ENCODE peak calls at places on chromosomes 16 and 17, in eight cellular contexts. Y is ovary; A is pancreas; N is stomach; I is body of pancreas; F is CD8-positive, alpha-beta memory T cell; W is uterus; M is AG04450. R is an unnamed sample.
A peak's percentile ranks its signal among the peaks of the same experiment; 100 is the strongest.

GRCh38 chr16:85055503-85056210 is 28.1 kb downstream of the KIAA0513 start:
- DNase-seq in I (peak; percentile 40), M (no peak), A (no peak), F (peak; percentile 74), N (peak; percentile 64), Y (no peak), W (peak; percentile 45), R (peak; percentile 51)

GRCh38 chr17:61397086-61397842 is 2.4 kb upstream of the TBX2 start:
- DNase-seq in I (no peak), F (no peak), A (no peak), N (no peak), W (no peak), M (no peak), Y (no peak), R (no peak)

GRCh38 chr17:69967910-69968411 is 107.1 kb upstream of the KCNJ16 start:
- DNase-seq in W (no peak), I (no peak), Y (no peak), F (no peak), N (no peak), A (no peak), M (peak; percentile 80), R (no peak)

GRCh38 chr16:22886908-22887307 is 72.9 kb downstream of the HS3ST2 start:
- DNase-seq in F (no peak), Y (no peak), I (no peak), M (no peak), A (no peak), N (no peak), W (no peak), R (no peak)

GRCh38 chr16:23496826-23497542 is 13.3 kb downstream of the GGA2 start:
- DNase-seq in N (no peak), I (peak; percentile 68), Y (peak; percentile 56), M (no peak), W (peak; percentile 62), F (no peak), A (no peak), R (no peak)

GRCh38 chr17:77230436-77230830 is 89.7 kb downstream of the SEC14L1 start:
- DNase-seq in Y (no peak), I (no peak), W (no peak), M (no peak), F (no peak), N (no peak), A (no peak), R (no peak)

GRCh38 chr17:49850772-49851386 is 3.0 kb upstream of the TAC4 start:
- DNase-seq in W (no peak), A (no peak), N (no peak), F (peak; percentile 22), Y (no peak), M (no peak), I (no peak), R (peak; percentile 5)

GRCh38 chr16:80619824-80620223 is 79.0 kb downstream of the DYNLRB2 start:
- DNase-seq in I (no peak), A (no peak), N (no peak), F (no peak), M (no peak), W (no peak), Y (no peak), R (no peak)

GRCh38 chr16:89378947-89379771 is 111.2 kb downstream of the ANKRD11 start:
- DNase-seq in W (no peak), N (no peak), A (peak; percentile 6), Y (peak; percentile 78), I (no peak), M (no peak), F (no peak), R (no peak)

GRCh38 chr17:34644941-34645550 is 65.7 kb downstream of the TMEM132E start:
- DNase-seq in N (no peak), Y (no peak), I (no peak), W (no peak), A (no peak), M (no peak), F (no peak), R (no peak)

GRCh38 chr16:67833035-67833417 is 9.1 kb upstream of the THAP11 start:
- DNase-seq in A (no peak), F (no peak), W (no peak), Y (no peak), I (no peak), M (no peak), N (no peak), R (no peak)

GRCh38 chr17:51056813-51057510 is 63.7 kb downstream of the SPAG9 start:
- DNase-seq in W (peak; percentile 48), F (peak; percentile 40), I (peak; percentile 58), Y (no peak), M (peak; percentile 61), N (no peak), A (no peak), R (no peak)

GRCh38 chr16:77171750-77172635 is 19.0 kb upstream of the MON1B start:
- DNase-seq in F (peak; percentile 27), I (peak; percentile 13), Y (no peak), A (no peak), M (peak; percentile 16), W (peak; percentile 34), N (no peak), R (no peak)

GRCh38 chr17:64679710-64680216 is 17.7 kb upstream of the SMURF2 start:
- DNase-seq in Y (no peak), W (no peak), F (no peak), M (peak; percentile 97), I (no peak), A (no peak), N (no peak), R (no peak)

GRCh38 chr17:65293584-65294183 is 156.5 kb downstream of the RGS9 start:
- DNase-seq in I (no peak), F (no peak), W (no peak), N (no peak), A (no peak), Y (no peak), M (no peak), R (no peak)

DNA sequence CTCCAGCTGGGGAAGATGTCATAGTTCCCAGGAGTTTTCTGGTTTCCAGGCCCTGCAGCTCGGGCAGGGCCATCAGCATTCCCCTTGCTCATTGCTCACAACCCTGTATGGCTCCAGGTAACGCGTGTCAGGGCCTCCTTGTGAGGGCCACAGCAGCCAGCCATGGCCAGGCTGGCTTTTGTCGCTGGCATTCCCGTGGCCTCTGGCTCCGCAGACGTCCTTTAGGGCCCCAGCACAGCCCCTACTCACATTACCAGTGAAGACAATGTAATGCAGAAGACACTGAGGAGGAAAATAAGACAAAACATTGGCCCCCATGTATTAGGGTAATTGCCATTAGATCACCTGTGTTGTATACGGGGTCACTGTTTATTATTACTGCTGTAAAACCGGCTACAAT is 1799.0 kb downstream of the TP53TG3F start:
- DNase-seq in N (no peak), W (no peak), A (no peak), F (no peak), Y (no peak), I (no peak), M (no peak), R (no peak)
- H3K9me3 ChIP-seq in N (peaks cover 12% of the 10 kb centered on the region), W (no peaks in the 10 kb centered on the region), A (no peaks in the 10 kb centered on the region), F (no peaks in the 10 kb centered on the region), Y (no peaks in the 10 kb centered on the region), I (no peaks in the 10 kb centered on the region), M (peaks cover 23% of the 10 kb centered on the region), R (no peaks in the 10 kb centered on the region)

DNA sequence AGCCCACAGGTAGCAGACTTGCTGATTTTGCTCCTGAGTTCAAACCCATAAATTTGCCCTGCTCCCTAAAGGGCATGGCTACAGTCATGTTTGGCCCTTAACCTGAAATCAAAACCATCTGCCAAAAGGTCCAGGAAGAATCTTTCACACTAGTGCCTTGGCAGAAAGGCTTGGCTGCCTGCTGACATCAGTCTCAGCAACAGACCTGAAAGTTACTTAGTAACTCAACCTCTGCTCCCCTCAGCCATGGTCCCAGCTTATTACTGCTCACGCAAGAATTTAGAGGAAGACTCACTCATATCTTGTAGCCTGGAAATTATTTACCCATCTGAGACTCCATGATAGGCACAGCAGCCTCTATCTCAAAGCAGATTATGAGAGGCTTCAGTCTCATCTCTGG is 98.0 kb upstream of the KIF2B start:
- DNase-seq in A (no peak), Y (no peak), I (peak; percentile 12), W (no peak), F (no peak), M (no peak), N (no peak), R (no peak)
- H3K9me3 ChIP-seq in A (no peaks in the 10 kb centered on the region), Y (no peaks in the 10 kb centered on the region), I (no peaks in the 10 kb centered on the region), W (no peaks in the 10 kb centered on the region), F (no peaks in the 10 kb centered on the region), M (peaks cover 18% of the 10 kb centered on the region), N (peaks cover 12% of the 10 kb centered on the region), R (no peaks in the 10 kb centered on the region)

GRCh38 chr17:67679721-67680120 is 38.0 kb upstream of the NOL11 start:
- DNase-seq in F (no peak), M (no peak), N (no peak), W (no peak), A (no peak), Y (no peak), I (no peak), R (no peak)

GRCh38 chr17:67685351-67685750 is 32.4 kb upstream of the NOL11 start:
- DNase-seq in Y (no peak), I (no peak), A (no peak), M (no peak), N (no peak), F (no peak), W (no peak), R (no peak)

GRCh38 chr17:67682196-67682595 is 35.5 kb upstream of the NOL11 start:
- DNase-seq in M (no peak), A (no peak), I (peak; percentile 59), N (peak; percentile 64), Y (no peak), W (no peak), F (no peak), R (no peak)

GRCh38 chr17:67679225-67679624 is 38.5 kb upstream of the NOL11 start:
- DNase-seq in A (no peak), Y (no peak), N (no peak), I (no peak), M (no peak), W (no peak), F (no peak), R (no peak)

GRCh38 chr17:67680445-67681224 is 37.1 kb upstream of the NOL11 start:
- DNase-seq in A (no peak), N (no peak), M (no peak), I (no peak), F (no peak), W (no peak), Y (no peak), R (no peak)
- H3K9me3 ChIP-seq in A (no peaks in the 10 kb centered on the region), N (no peaks in the 10 kb centered on the region), M (no peaks in the 10 kb centered on the region), I (no peaks in the 10 kb centered on the region), F (no peaks in the 10 kb centered on the region), W (no peaks in the 10 kb centered on the region), Y (no peaks in the 10 kb centered on the region), R (no peaks in the 10 kb centered on the region)

DNA sequence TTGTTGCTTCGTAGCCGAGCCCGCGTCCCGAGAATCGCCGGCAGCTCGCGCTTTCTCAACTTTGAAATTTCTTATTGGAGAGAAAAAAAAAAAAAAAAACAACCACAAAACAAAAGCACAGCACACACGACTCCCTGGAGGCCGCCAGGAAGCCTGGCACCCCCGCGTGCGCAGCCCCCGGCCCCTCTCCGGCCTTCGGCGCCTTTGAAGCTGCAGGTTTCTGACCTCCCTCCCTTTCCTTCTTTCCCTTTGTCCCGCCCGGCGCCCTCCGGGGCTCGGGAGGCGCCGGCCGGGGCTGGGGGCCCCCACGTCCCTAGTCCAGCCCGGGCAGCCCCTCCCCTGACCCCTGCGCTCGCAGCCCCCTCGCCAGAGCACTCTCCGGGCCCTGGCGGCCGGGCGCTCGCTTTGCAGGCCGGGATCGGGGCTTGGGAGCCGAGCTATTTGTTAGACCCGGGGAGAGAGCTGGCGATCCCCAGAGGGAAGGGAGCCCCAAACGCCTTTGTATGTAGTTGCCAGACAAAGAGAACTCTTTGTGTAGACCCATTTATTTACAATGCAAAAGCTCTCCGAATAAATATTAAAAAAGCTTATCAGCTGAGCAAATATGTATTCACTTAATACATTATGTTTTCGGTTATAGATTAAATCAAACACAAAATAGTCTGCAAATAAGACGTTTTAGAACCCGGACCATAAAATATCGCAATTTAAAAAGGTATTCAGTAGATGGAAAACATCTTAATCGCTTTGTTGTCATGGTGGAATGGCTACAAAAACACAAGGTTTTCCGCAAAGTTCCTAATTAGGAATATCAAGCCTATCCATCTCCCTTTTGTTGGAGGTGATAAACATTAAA is 2.3 kb downstream of the BAHCC1 start:
- DNase-seq in N (peak; percentile 74), F (no peak), W (no peak), Y (no peak), A (no peak), M (no peak), I (peak; percentile 64), R (no peak)
- H3K9me3 ChIP-seq in N (no peaks in the 10 kb centered on the region), F (no peaks in the 10 kb centered on the region), W (no peaks in the 10 kb centered on the region), Y (no peaks in the 10 kb centered on the region), A (no peaks in the 10 kb centered on the region), M (no peaks in the 10 kb centered on the region), I (no peaks in the 10 kb centered on the region), R (no peaks in the 10 kb centered on the region)

R was measured in effector memory CD4-positive, alpha-beta T cell.